ENCODE peak calls at places on chromosomes 16 and 17, in five cellular contexts. One of them, this sample, is unnamed.
A peak's percentile ranks its signal among the peaks of the same experiment; 100 is the strongest.

GRCh38 chr17:82439194-82439828 is 11.2 kb downstream of the CYBC1 start:
- DNase-seq in stimulated activated CD4-positive, alpha-beta T cell treated with anti-CD3 and anti-CD28 coated beads, Interleukin-15, amount 100 ng/mL, for 1 hour: no peak
- DNase-seq in mesothelial cell of epicardium: no peak
- DNase-seq in HS-5: no peak
- DNase-seq in GM13976: no peak
- DNase-seq in this sample: no peak

GRCh38 chr16:83312015-83312734 is 495.6 kb upstream of the HSBP1 start:
- DNase-seq in GM13976: no peak
- DNase-seq in HS-5: no peak
- DNase-seq in mesothelial cell of epicardium: no peak
- DNase-seq in stimulated activated CD4-positive, alpha-beta T cell treated with anti-CD3 and anti-CD28 coated beads, Interleukin-15, amount 100 ng/mL, for 1 hour: no peak
- DNase-seq in this sample: no peak

GRCh38 chr16:74871608-74872007 is 97.0 kb upstream of the FA2H start:
- DNase-seq in stimulated activated CD4-positive, alpha-beta T cell treated with anti-CD3 and anti-CD28 coated beads, Interleukin-15, amount 100 ng/mL, for 1 hour: no peak
- DNase-seq in HS-5: no peak
- DNase-seq in GM13976: no peak
- DNase-seq in mesothelial cell of epicardium: no peak
- DNase-seq in this sample: no peak

GRCh38 chr17:57622886-57623433 is 122.1 kb downstream of the CCDC182 start:
- DNase-seq in HS-5: peak; percentile 5
- DNase-seq in stimulated activated CD4-positive, alpha-beta T cell treated with anti-CD3 and anti-CD28 coated beads, Interleukin-15, amount 100 ng/mL, for 1 hour: no peak
- DNase-seq in GM13976: peak; percentile 73
- DNase-seq in mesothelial cell of epicardium: no peak
- DNase-seq in this sample: peak; percentile 19

GRCh38 chr17:65027305-65027704 is 29.2 kb downstream of the GNA13 start:
- DNase-seq in HS-5: peak; percentile 73
- DNase-seq in GM13976: peak; percentile 75
- DNase-seq in stimulated activated CD4-positive, alpha-beta T cell treated with anti-CD3 and anti-CD28 coated beads, Interleukin-15, amount 100 ng/mL, for 1 hour: peak; percentile 18
- DNase-seq in mesothelial cell of epicardium: no peak
- DNase-seq in this sample: no peak

GRCh38 chr16:83948914-83949723 is 3.9 kb upstream of the OSGIN1 start:
- DNase-seq in GM13976: no peak
- DNase-seq in mesothelial cell of epicardium: no peak
- DNase-seq in HS-5: no peak
- DNase-seq in stimulated activated CD4-positive, alpha-beta T cell treated with anti-CD3 and anti-CD28 coated beads, Interleukin-15, amount 100 ng/mL, for 1 hour: no peak
- DNase-seq in this sample: no peak

GRCh38 chr17:80980397-80981061 is 11.1 kb upstream of the CHMP6 start:
- DNase-seq in GM13976: no peak
- DNase-seq in HS-5: no peak
- DNase-seq in stimulated activated CD4-positive, alpha-beta T cell treated with anti-CD3 and anti-CD28 coated beads, Interleukin-15, amount 100 ng/mL, for 1 hour: no peak
- DNase-seq in mesothelial cell of epicardium: no peak
- DNase-seq in this sample: no peak

GRCh38 chr16:55817236-55817912 is 15.5 kb downstream of the CES1 start:
- DNase-seq in GM13976: no peak
- DNase-seq in stimulated activated CD4-positive, alpha-beta T cell treated with anti-CD3 and anti-CD28 coated beads, Interleukin-15, amount 100 ng/mL, for 1 hour: no peak
- DNase-seq in mesothelial cell of epicardium: no peak
- DNase-seq in HS-5: no peak
- DNase-seq in this sample: no peak